ENCODE peak calls at places on chromosomes 4 and X, in nine cellular contexts. P is coronary artery; H is cardiac fibroblast; K is thyroid gland; R is activated naive CD4-positive, alpha-beta T cell; T is activated CD8-positive, alpha-beta memory T cell treated with anti-CD3 and anti-CD28 coated beads for 4 hours; W is Right ventricle myocardium superior; J is ELR; A is stimulated activated CD4-positive, alpha-beta T cell treated with anti-CD3 and anti-CD28 coated beads, Interleukin-1b, Interleukin-23, amount 100 ng/mL, for 24 hours. G is an unnamed sample.

GRCh38 chr4:151537726-151538125 is 128.8 kb downstream of the FHIP1A start:
- DNase-seq in P (no peak), T (no peak), A (no peak), J (no peak), H (peak), W (no peak), K (peak), R (no peak), G (no peak)

GRCh38 chr4:7854697-7855370 is 84.8 kb downstream of the AFAP1 start:
- DNase-seq in R (no peak), K (no peak), H (no peak), A (no peak), J (no peak), W (no peak), P (no peak), T (peak), G (no peak)

GRCh38 chrX:42495139-42495538 is 282.8 kb downstream of the PPP1R2C start:
- DNase-seq in W (no peak), T (no peak), P (no peak), J (no peak), H (no peak), K (peak), A (no peak), R (no peak), G (no peak)

GRCh38 chr4:21986312-21986711 is 37.7 kb upstream of the KCNIP4 start:
- DNase-seq in J (no peak), A (no peak), K (no peak), P (no peak), T (no peak), H (no peak), W (no peak), R (no peak), G (no peak)

GRCh38 chrX:10166731-10167149 is 10.0 kb downstream of the CLCN4 start:
- DNase-seq in W (peak), T (no peak), J (no peak), K (no peak), H (no peak), A (no peak), R (no peak), P (no peak), G (no peak)

GRCh38 chr4:20589436-20589835 is 110.8 kb upstream of the PACRGL start:
- DNase-seq in K (no peak), H (no peak), P (no peak), T (no peak), J (no peak), A (no peak), R (no peak), W (no peak), G (no peak)

GRCh38 chr4:184329235-184330007 is 111.7 kb upstream of the ENPP6 start:
- DNase-seq in A (no peak), P (no peak), K (peak), J (no peak), W (no peak), R (no peak), T (no peak), H (peak), G (no peak)

GRCh38 chr4:110793381-110793801 is 170.5 kb upstream of the PITX2 start:
- DNase-seq in T (no peak), J (peak), H (peak), K (no peak), P (no peak), R (no peak), A (no peak), W (no peak), G (no peak)

GRCh38 chr4:4697584-4697983 is 155.7 kb upstream of the STX18 start:
- DNase-seq in T (no peak), J (no peak), R (no peak), K (no peak), W (no peak), H (no peak), A (no peak), P (no peak), G (no peak)

GRCh38 chrX:50117477-50117876 is 83.3 kb downstream of the AKAP4 start:
- DNase-seq in P (no peak), K (no peak), R (no peak), T (no peak), W (no peak), H (no peak), A (no peak), J (no peak), G (no peak)

GRCh38 chrX:150200361-150200760 is 162.8 kb upstream of the MAMLD1 start:
- DNase-seq in A (no peak), T (no peak), W (no peak), K (no peak), P (no peak), H (no peak), R (no peak), J (no peak), G (no peak)

GRCh38 chr4:128424524-128425195 is 137.0 kb upstream of the PGRMC2 start:
- DNase-seq in H (peak), J (peak), R (no peak), K (no peak), W (no peak), P (no peak), T (no peak), A (no peak), G (no peak)

GRCh38 chrX:140817943-140818342 is 108.4 kb downstream of the LINC00632 start:
- DNase-seq in J (peak), R (no peak), P (no peak), W (no peak), H (peak), T (no peak), K (no peak), A (no peak), G (no peak)

GRCh38 chr4:78296261-78296660 is 239.1 kb downstream of the FRAS1 start:
- DNase-seq in H (no peak), R (no peak), A (no peak), K (no peak), W (no peak), P (no peak), J (no peak), T (no peak), G (no peak)

GRCh38 chr4:27594917-27595316 is 734.3 kb downstream of the STIM2 start:
- DNase-seq in A (no peak), P (no peak), W (no peak), H (no peak), K (no peak), R (no peak), J (no peak), T (no peak), G (no peak)

GRCh38 chrX:125998432-125998831 is 167.7 kb downstream of the DCAF12L2 start:
- DNase-seq in J (no peak), W (no peak), A (no peak), H (no peak), P (no peak), T (no peak), R (no peak), K (no peak), G (no peak)

GRCh38 chr4:658031-658667 is 15.9 kb downstream of the ATP5ME start:
- DNase-seq in A (no peak), K (no peak), T (no peak), H (no peak), P (no peak), R (no peak), J (no peak), W (peak), G (peak)

GRCh38 chrX:9317174-9317573 is 147.7 kb upstream of the TBL1X start:
- DNase-seq in R (no peak), A (no peak), H (no peak), T (no peak), W (peak), K (no peak), J (no peak), P (no peak), G (no peak)